ENCODE peak calls at places on chromosomes 4 and X, in five cellular contexts. S is nucleus accumbens, B is kidney, Q is left colon, G is NCI-H69. E is an unnamed sample.

GRCh38 chr4:5574386-5574785 is 134.0 kb downstream of the EVC2 start:
- DNase-seq in S (no peak), B (no peak), Q (no peak), G (no peak), E (no peak)

GRCh38 chr4:48269861-48270515 is 350 bp upstream of the TEC start:
- DNase-seq in S (peak), B (peak), Q (peak), G (peak), E (peak)

GRCh38 chr4:31341601-31342375 is 621.6 kb downstream of the PCDH7 start:
- DNase-seq in S (no peak), B (no peak), Q (no peak), G (peak), E (no peak)

GRCh38 chr4:114302472-114302871 is 296.1 kb upstream of the UGT8 start:
- DNase-seq in S (no peak), B (no peak), Q (no peak), G (no peak), E (no peak)

GRCh38 chr4:573122-573892 is 2.8 kb downstream of the TMEM271 start:
- DNase-seq in S (no peak), B (no peak), Q (no peak), G (peak), E (no peak)

GRCh38 chr4:1376841-1377605 is 29.2 kb downstream of the NKX1-1 start:
- DNase-seq in S (no peak), B (peak), Q (peak), G (no peak), E (no peak)

GRCh38 chrX:16797358-16797757 is 11.1 kb downstream of the TXLNG start:
- DNase-seq in S (no peak), B (no peak), Q (no peak), G (no peak), E (no peak)

GRCh38 chr4:74632634-74633033 is 161.7 kb downstream of the BTC start:
- DNase-seq in S (no peak), B (no peak), Q (peak), G (no peak), E (no peak)

GRCh38 chr4:129087516-129087915 is 5.8 kb downstream of the SCLT1 start:
- DNase-seq in S (no peak), B (no peak), Q (no peak), G (no peak), E (no peak)

GRCh38 chr4:53557601-53558000 is 33.7 kb downstream of the LNX1 start:
- DNase-seq in S (no peak), B (no peak), Q (no peak), G (peak), E (no peak)

GRCh38 chrX:121008920-121009319 is 23.4 kb upstream of the CT47A1 start:
- DNase-seq in S (no peak), B (no peak), Q (no peak), G (no peak), E (no peak)

GRCh38 chrX:71128915-71129765 is 10.7 kb downstream of the MED12 start:
- DNase-seq in S (no peak), B (no peak), Q (peak), G (peak), E (peak)

GRCh38 chr4:152257601-152258066 is 278.3 kb downstream of the FBXW7 start:
- DNase-seq in S (no peak), B (no peak), Q (no peak), G (peak), E (no peak)

GRCh38 chrX:55522577-55523254 is 33.1 kb upstream of the USP51 start:
- DNase-seq in S (no peak), B (peak), Q (no peak), G (no peak), E (no peak)

GRCh38 chrX:51894697-51895336 is 1.4 kb downstream of the MAGED1 start:
- DNase-seq in S (no peak), B (no peak), Q (no peak), G (peak), E (peak)

GRCh38 chrX:130002541-130002940 is 20.1 kb downstream of the BCORL1 start:
- DNase-seq in S (no peak), B (no peak), Q (no peak), G (no peak), E (no peak)

GRCh38 chr4:8291701-8292387 is 22.3 kb downstream of the HTRA3 start:
- DNase-seq in S (no peak), B (peak), Q (no peak), G (no peak), E (no peak)

GRCh38 chr4:179465131-179465797 is 2023.0 kb upstream of the AGA start:
- DNase-seq in S (no peak), B (no peak), Q (no peak), G (no peak), E (no peak)